ENCODE peak calls at places on chromosomes 16 and 17, in five cellular contexts. M, U, L, Q and S are unnamed samples.

GRCh38 chr17:63446981-63447687 is 1.0 kb upstream of the CYB561 start:
- DNase-seq in M (no peak), U (no peak), L (peak; percentile 77), Q (peak; percentile 65), S (no peak)

GRCh38 chr16:55392701-55393100 is 68.7 kb downstream of the IRX6 start:
- DNase-seq in M (no peak), U (no peak), L (no peak), Q (no peak), S (no peak)

GRCh38 chr17:71033336-71033735 is 864.0 kb downstream of the KCNJ2 start:
- DNase-seq in M (no peak), U (peak; percentile 10), L (no peak), Q (no peak), S (no peak)

GRCh38 chr17:72590382-72590781 is 469.6 kb downstream of the SOX9 start:
- DNase-seq in M (no peak), U (no peak), L (no peak), Q (no peak), S (no peak)

GRCh38 chr17:46979023-46979870 is at the start of gene RPRML:
- DNase-seq in M (no peak), U (no peak), L (peak; percentile 39), Q (peak; percentile 45), S (no peak)

GRCh38 chr16:85311741-85312140 is 199.5 kb upstream of the CIBAR2 start:
- DNase-seq in M (no peak), U (no peak), L (no peak), Q (no peak), S (no peak)

GRCh38 chr17:17275991-17276390 is 5.1 kb downstream of the COPS3 start:
- DNase-seq in M (no peak), U (no peak), L (no peak), Q (no peak), S (no peak)

GRCh38 chr17:27157898-27158297 is 136.0 kb upstream of the WSB1 start:
- DNase-seq in M (no peak), U (no peak), L (no peak), Q (no peak), S (no peak)

GRCh38 chr17:45341389-45342158 is 24.8 kb upstream of the MAP3K14 start:
- DNase-seq in M (peak; percentile 68), U (no peak), L (peak; percentile 86), Q (no peak), S (no peak)

GRCh38 chr17:17043668-17044226 is 1.5 kb downstream of the MPRIP start:
- DNase-seq in M (no peak), U (no peak), L (peak; percentile 33), Q (peak; percentile 23), S (peak; percentile 47)

GRCh38 chr16:77564791-77565390 is 130.1 kb upstream of the ADAMTS18 start:
- DNase-seq in M (no peak), U (no peak), L (no peak), Q (no peak), S (no peak)

GRCh38 chr17:4256952-4257351 is 6.8 kb downstream of the ANKFY1 start:
- DNase-seq in M (no peak), U (no peak), L (peak; percentile 12), Q (no peak), S (no peak)

GRCh38 chr17:21351366-21352065 is 24.6 kb upstream of the KCNJ12 start:
- DNase-seq in M (peak; percentile 44), U (no peak), L (no peak), Q (no peak), S (peak; percentile 28)

GRCh38 chr17:71085238-71086033 is 916.1 kb downstream of the KCNJ2 start:
- DNase-seq in M (no peak), U (no peak), L (peak; percentile 14), Q (peak; percentile 27), S (no peak)

GRCh38 chr17:29959658-29960337 is 18.4 kb downstream of the EFCAB5 start:
- DNase-seq in M (no peak), U (no peak), L (no peak), Q (no peak), S (no peak)

GRCh38 chr17:60720763-60721531 is 43.3 kb downstream of the BCAS3 start:
- DNase-seq in M (no peak), U (no peak), L (peak; percentile 72), Q (no peak), S (no peak)

GRCh38 chr16:78574571-78574970 is 475.1 kb downstream of the WWOX start:
- DNase-seq in M (no peak), U (no peak), L (no peak), Q (no peak), S (no peak)

GRCh38 chr16:83615981-83616380 is 191.8 kb upstream of the HSBP1 start:
- DNase-seq in M (no peak), U (no peak), L (no peak), Q (no peak), S (no peak)

GRCh38 chr17:27282054-27282501 is 11.8 kb upstream of the WSB1 start:
- DNase-seq in M (no peak), U (no peak), L (no peak), Q (no peak), S (no peak)

GRCh38 chr16:89155851-89156739 is 15.5 kb upstream of the CDH15 start:
- DNase-seq in M (no peak), U (no peak), L (no peak), Q (peak; percentile 32), S (no peak)

GRCh38 chr17:19316756-19317358 is 45.7 kb downstream of the B9D1 start:
- DNase-seq in M (peak; percentile 4), U (no peak), L (no peak), Q (no peak), S (no peak)

GRCh38 chr16:51035711-51036110 is 115.4 kb downstream of the SALL1 start:
- DNase-seq in M (no peak), U (no peak), L (no peak), Q (no peak), S (no peak)

GRCh38 chr17:68740555-68741447 is 139.6 kb upstream of the FAM20A start:
- DNase-seq in M (no peak), U (no peak), L (no peak), Q (no peak), S (no peak)

GRCh38 chr17:7166873-7167272 is 12.3 kb downstream of the ASGR1 start:
- DNase-seq in M (no peak), U (no peak), L (no peak), Q (no peak), S (no peak)
- H3K27ac ChIP-seq in M (no peak overlapping the region), U (no peak overlapping the region), L (no peak overlapping the region), Q (no peak overlapping the region), S (no peak overlapping the region)

DNA sequence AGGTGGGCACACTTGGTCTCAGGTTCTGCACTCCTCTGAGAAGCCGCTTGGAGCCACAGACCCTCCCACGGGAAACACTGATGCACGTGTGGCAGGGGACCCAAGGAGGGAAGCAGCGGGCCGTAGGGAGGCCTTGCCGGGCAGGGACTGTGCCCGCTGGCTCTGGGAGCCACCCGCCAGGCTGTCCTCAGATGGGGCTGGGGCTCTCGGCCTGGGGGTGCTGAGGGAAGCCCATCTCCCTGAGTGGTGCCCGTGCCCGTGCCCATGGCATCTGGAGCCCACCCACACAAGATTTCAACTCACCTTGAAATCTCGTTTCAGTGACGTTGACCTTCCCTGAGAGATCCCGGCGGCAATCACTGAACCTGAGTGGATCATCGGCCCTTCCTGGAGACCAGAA is 12.6 kb upstream of the CCDC154 start:
- DNase-seq in M (no peak), U (no peak), L (no peak), Q (no peak), S (no peak)
- H3K36me3 ChIP-seq in M (peaks cover 25% of the 10 kb centered on the region), U (peaks cover 5% of the 10 kb centered on the region), L (peaks cover 76% of the 10 kb centered on the region), Q (peaks cover 95% of the 10 kb centered on the region), S (peaks cover 8% of the 10 kb centered on the region)

GRCh38 chr16:57801856-57802634 is at the start of gene KIFC3:
- DNase-seq in M (peak; percentile 92), U (no peak), L (peak; percentile 91), Q (peak; percentile 83), S (no peak)

GRCh38 chr16:57803413-57803990 is 1.2 kb upstream of the KIFC3 start:
- DNase-seq in M (no peak), U (no peak), L (peak; percentile 86), Q (no peak), S (no peak)

GRCh38 chr16:57801098-57801855 is 1.0 kb downstream of the KIFC3 start:
- DNase-seq in M (no peak), U (no peak), L (peak; percentile 40), Q (no peak), S (no peak)

GRCh38 chr16:57804111-57804837 is 2.0 kb upstream of the KIFC3 start:
- DNase-seq in M (no peak), U (no peak), L (no peak), Q (no peak), S (no peak)

DNA sequence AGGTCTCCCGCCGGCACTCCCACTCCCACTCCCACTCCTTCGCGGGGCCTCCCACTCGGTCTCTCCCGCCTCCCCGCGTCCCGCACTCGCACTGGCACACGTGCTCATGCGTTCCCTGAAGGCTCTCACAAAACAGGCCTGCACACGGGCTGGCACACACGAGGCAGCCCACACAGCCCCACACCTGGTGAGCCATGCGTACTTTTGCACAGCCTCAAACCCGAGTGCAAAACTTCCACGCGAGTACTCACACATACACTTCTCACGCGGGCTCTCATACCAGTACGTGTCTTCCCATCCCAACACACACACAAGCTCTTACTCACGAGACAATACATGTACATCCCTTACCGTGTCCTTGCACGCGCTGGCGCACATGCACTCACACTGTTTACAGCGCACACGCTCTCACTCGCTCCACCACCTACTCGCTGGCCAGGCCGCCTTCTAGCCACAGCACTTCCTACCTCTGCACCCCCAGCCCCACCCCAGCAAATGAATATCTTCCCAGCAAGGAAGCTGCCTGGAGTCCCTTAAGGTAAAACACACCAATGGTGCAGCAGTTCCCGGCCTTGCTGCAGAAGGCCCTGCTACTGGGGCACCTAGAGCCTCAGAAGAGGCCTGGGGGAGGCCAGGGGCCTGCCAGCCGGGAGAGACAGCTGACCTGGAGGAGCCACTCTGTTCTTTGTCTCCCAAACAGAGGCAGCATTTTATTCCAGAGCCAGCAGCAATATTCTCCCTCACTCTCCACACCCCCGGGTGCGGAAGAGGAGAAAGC is 533 bp upstream of the KIFC3 start:
- DNase-seq in M (no peak), U (no peak), L (peak; percentile 69), Q (peak; percentile 37), S (no peak)
- TF ChIP-seq POLR2AphosphoS5 in M (no peak), U (no peak), L (peak; percentile 23), Q (no peak), S (no peak)

GRCh38 chr17:74806334-74806733 is 30.2 kb upstream of the NAT9 start:
- DNase-seq in M (no peak), U (no peak), L (no peak), Q (no peak), S (no peak)

GRCh38 chr17:74805543-74805991 is 29.4 kb upstream of the NAT9 start:
- DNase-seq in M (no peak), U (no peak), L (no peak), Q (no peak), S (no peak)

GRCh38 chr17:74809031-74809430 is 32.9 kb upstream of the NAT9 start:
- DNase-seq in M (no peak), U (no peak), L (no peak), Q (no peak), S (no peak)

GRCh38 chr17:74807925-74808324 is 31.8 kb upstream of the NAT9 start:
- DNase-seq in M (no peak), U (no peak), L (no peak), Q (no peak), S (no peak)

GRCh38 chr17:74807376-74807775 is 31.2 kb upstream of the NAT9 start:
- DNase-seq in M (no peak), U (no peak), L (no peak), Q (no peak), S (no peak)
- H3K27ac ChIP-seq in M (no peak overlapping the region), U (no peak overlapping the region), L (no peak overlapping the region), Q (no peak overlapping the region), S (no peak overlapping the region)